ENCODE peak calls at places on chromosomes 6 and 20, in six cellular contexts. One of them, this sample, is unnamed.
A peak's percentile ranks its signal among the peaks of the same experiment; 100 is the strongest.

GRCh38 chr6:111776236-111777189 is 96.7 kb downstream of the FYN start:
- DNase-seq in HepG2: no peak
- DNase-seq in K562: no peak
- DNase-seq in GM12878: no peak
- DNase-seq in SK-N-SH: no peak
- DNase-seq in HCT116: no peak
- DNase-seq in this sample: no peak

GRCh38 chr6:10180138-10181074 is 234.5 kb downstream of the TFAP2A start:
- DNase-seq in SK-N-SH: no peak
- DNase-seq in HepG2: no peak
- DNase-seq in K562: no peak
- DNase-seq in HCT116: no peak
- DNase-seq in GM12878: no peak
- DNase-seq in this sample: no peak

GRCh38 chr6:85449818-85450577 is at the start of gene NT5E:
- DNase-seq in SK-N-SH: peak; percentile 90
- DNase-seq in GM12878: no peak
- DNase-seq in HCT116: no peak
- DNase-seq in K562: no peak
- DNase-seq in HepG2: peak; percentile 24
- DNase-seq in this sample: no peak

GRCh38 chr20:55054443-55054842 is 579.0 kb downstream of the DOK5 start:
- DNase-seq in K562: no peak
- DNase-seq in HCT116: no peak
- DNase-seq in GM12878: no peak
- DNase-seq in SK-N-SH: no peak
- DNase-seq in HepG2: no peak
- DNase-seq in this sample: no peak

GRCh38 chr6:1894954-1895353 is 285.2 kb downstream of the FOXC1 start:
- DNase-seq in GM12878: no peak
- DNase-seq in HCT116: no peak
- DNase-seq in K562: no peak
- DNase-seq in SK-N-SH: no peak
- DNase-seq in HepG2: no peak
- DNase-seq in this sample: no peak

GRCh38 chr6:93142382-93142781 is 277.0 kb downstream of the EPHA7 start:
- DNase-seq in GM12878: no peak
- DNase-seq in K562: no peak
- DNase-seq in SK-N-SH: no peak
- DNase-seq in HCT116: no peak
- DNase-seq in HepG2: no peak
- DNase-seq in this sample: no peak

GRCh38 chr6:104229057-104229456 is 630.7 kb downstream of the HACE1 start:
- DNase-seq in HepG2: no peak
- DNase-seq in GM12878: no peak
- DNase-seq in K562: no peak
- DNase-seq in SK-N-SH: no peak
- DNase-seq in HCT116: no peak
- DNase-seq in this sample: no peak

GRCh38 chr6:119339941-119340456 is 9.6 kb downstream of the MAN1A1 start:
- DNase-seq in K562: peak; percentile 50
- DNase-seq in HepG2: no peak
- DNase-seq in SK-N-SH: no peak
- DNase-seq in GM12878: no peak
- DNase-seq in HCT116: no peak
- DNase-seq in this sample: no peak

GRCh38 chr6:130879826-130880225 is 52.6 kb downstream of the SMLR1 start:
- DNase-seq in SK-N-SH: no peak
- DNase-seq in HepG2: no peak
- DNase-seq in HCT116: no peak
- DNase-seq in K562: no peak
- DNase-seq in GM12878: no peak
- DNase-seq in this sample: no peak

GRCh38 chr6:7893342-7893741 is 17.2 kb downstream of the TXNDC5 start:
- DNase-seq in K562: no peak
- DNase-seq in GM12878: no peak
- DNase-seq in HCT116: no peak
- DNase-seq in HepG2: no peak
- DNase-seq in SK-N-SH: no peak
- DNase-seq in this sample: no peak

GRCh38 chr6:37860226-37860839 is 40.8 kb downstream of the ZFAND3 start:
- DNase-seq in SK-N-SH: peak; percentile 31
- DNase-seq in K562: peak; percentile 57
- DNase-seq in GM12878: no peak
- DNase-seq in HepG2: peak; percentile 53
- DNase-seq in HCT116: peak; percentile 12
- DNase-seq in this sample: no peak

GRCh38 chr20:33541797-33542196 is 51.9 kb downstream of the CBFA2T2 start:
- DNase-seq in HepG2: no peak
- DNase-seq in SK-N-SH: no peak
- DNase-seq in GM12878: no peak
- DNase-seq in HCT116: no peak
- DNase-seq in K562: no peak
- DNase-seq in this sample: no peak

GRCh38 chr20:41889125-41889870 is 271.1 kb upstream of the CHD6 start:
- DNase-seq in SK-N-SH: peak; percentile 47
- DNase-seq in K562: peak; percentile 27
- DNase-seq in GM12878: no peak
- DNase-seq in HCT116: peak; percentile 1
- DNase-seq in HepG2: peak; percentile 18
- DNase-seq in this sample: no peak

GRCh38 chr20:51703446-51704287 is 64.5 kb downstream of the ATP9A start:
- DNase-seq in HepG2: peak; percentile 99
- DNase-seq in K562: no peak
- DNase-seq in HCT116: no peak
- DNase-seq in SK-N-SH: peak; percentile 51
- DNase-seq in GM12878: no peak
- DNase-seq in this sample: no peak

GRCh38 chr6:145733770-145734169 is 1.6 kb downstream of the EPM2A start:
- DNase-seq in HCT116: no peak
- DNase-seq in K562: peak; percentile 59
- DNase-seq in HepG2: no peak
- DNase-seq in SK-N-SH: no peak
- DNase-seq in GM12878: no peak
- DNase-seq in this sample: no peak

GRCh38 chr6:32623693-32624092 is 13.5 kb upstream of the HLA-DQA1 start:
- DNase-seq in K562: no peak
- DNase-seq in HCT116: no peak
- DNase-seq in GM12878: no peak
- DNase-seq in SK-N-SH: no peak
- DNase-seq in HepG2: no peak
- DNase-seq in this sample: no peak

GRCh38 chr6:133540361-133540760 is 299.2 kb downstream of the EYA4 start:
- DNase-seq in HCT116: no peak
- DNase-seq in K562: no peak
- DNase-seq in HepG2: no peak
- DNase-seq in SK-N-SH: no peak
- DNase-seq in GM12878: no peak
- DNase-seq in this sample: no peak

GRCh38 chr20:46090095-46090388 is 280 bp upstream of the NCOA5 start:
- DNase-seq in SK-N-SH: no peak
- DNase-seq in HepG2: no peak
- DNase-seq in HCT116: no peak
- DNase-seq in GM12878: no peak
- DNase-seq in K562: no peak
- DNase-seq in this sample: no peak

GRCh38 chr6:135458051-135458450 is 39.5 kb downstream of the AHI1 start:
- DNase-seq in HCT116: no peak
- DNase-seq in SK-N-SH: no peak
- DNase-seq in GM12878: no peak
- DNase-seq in K562: no peak
- DNase-seq in HepG2: no peak
- DNase-seq in this sample: no peak

GRCh38 chr20:63740070-63740500 is 509 bp downstream of the SLC2A4RG start:
- DNase-seq in HepG2: no peak
- DNase-seq in HCT116: no peak
- DNase-seq in GM12878: no peak
- DNase-seq in SK-N-SH: peak; percentile 87
- DNase-seq in K562: peak; percentile 76
- DNase-seq in this sample: no peak

GRCh38 chr6:15017251-15017650 is 228.6 kb upstream of the JARID2 start:
- DNase-seq in GM12878: no peak
- DNase-seq in HepG2: no peak
- DNase-seq in K562: peak; percentile 81
- DNase-seq in HCT116: no peak
- DNase-seq in SK-N-SH: no peak
- DNase-seq in this sample: no peak

GRCh38 chr20:4748847-4749246 is 27.1 kb downstream of the PRND start:
- DNase-seq in HepG2: no peak
- DNase-seq in GM12878: no peak
- DNase-seq in HCT116: no peak
- DNase-seq in K562: no peak
- DNase-seq in SK-N-SH: no peak
- DNase-seq in this sample: no peak

GRCh38 chr20:9792674-9793073 is 46.2 kb downstream of the PAK5 start:
- DNase-seq in K562: no peak
- DNase-seq in SK-N-SH: no peak
- DNase-seq in HepG2: no peak
- DNase-seq in GM12878: no peak
- DNase-seq in HCT116: no peak
- DNase-seq in this sample: no peak

GRCh38 chr6:156557269-156557885 is 219.8 kb upstream of the ARID1B start:
- DNase-seq in HepG2: peak; percentile 26
- DNase-seq in SK-N-SH: no peak
- DNase-seq in HCT116: no peak
- DNase-seq in GM12878: no peak
- DNase-seq in K562: peak; percentile 14
- DNase-seq in this sample: no peak

GRCh38 chr6:57305112-57305511 is 12.3 kb upstream of the PRIM2 start:
- DNase-seq in HCT116: no peak
- DNase-seq in K562: no peak
- DNase-seq in HepG2: no peak
- DNase-seq in GM12878: no peak
- DNase-seq in SK-N-SH: no peak
- DNase-seq in this sample: no peak

GRCh38 chr6:35386989-35387388 is 44.6 kb downstream of the PPARD start:
- DNase-seq in HCT116: no peak
- DNase-seq in SK-N-SH: no peak
- DNase-seq in HepG2: no peak
- DNase-seq in GM12878: no peak
- DNase-seq in K562: no peak
- DNase-seq in this sample: no peak

GRCh38 chr6:81751388-81752083 is 945 bp downstream of the TENT5A start:
- DNase-seq in GM12878: no peak
- DNase-seq in HCT116: peak; percentile 13
- DNase-seq in HepG2: peak; percentile 21
- DNase-seq in K562: no peak
- DNase-seq in SK-N-SH: no peak
- DNase-seq in this sample: no peak

DNA sequence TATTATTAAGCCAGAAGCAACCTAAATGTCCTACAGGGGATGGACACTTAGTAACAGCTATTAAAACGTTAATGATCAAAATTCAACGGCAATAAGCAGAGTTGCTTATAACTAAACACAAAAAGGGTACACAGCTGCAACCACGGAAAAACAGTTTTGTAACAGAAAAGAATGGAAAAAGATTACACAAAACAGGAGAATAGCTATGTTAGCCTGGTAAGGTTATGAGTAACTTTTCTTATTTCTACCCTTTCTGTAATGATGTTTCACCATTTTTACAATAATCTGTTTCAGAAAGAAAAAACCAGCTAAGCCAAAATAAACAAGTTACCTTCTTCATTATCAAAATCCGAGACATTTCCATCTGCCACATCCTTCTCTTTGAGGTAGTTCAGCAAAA is 27.4 kb downstream of the TTI1 start:
- DNase-seq in HepG2: no peak
- DNase-seq in GM12878: no peak
- DNase-seq in SK-N-SH: no peak
- DNase-seq in HCT116: no peak
- DNase-seq in K562: no peak
- DNase-seq in this sample: no peak
- TF ChIP-seq SIN3A in HepG2: no peak
- TF ChIP-seq SIN3A in GM12878: no peak
- TF ChIP-seq SIN3A in SK-N-SH: no peak
- TF ChIP-seq SIN3A in HCT116: no peak
- TF ChIP-seq SIN3A in K562: no peak
- TF ChIP-seq SIN3A in this sample: no peak

DNA sequence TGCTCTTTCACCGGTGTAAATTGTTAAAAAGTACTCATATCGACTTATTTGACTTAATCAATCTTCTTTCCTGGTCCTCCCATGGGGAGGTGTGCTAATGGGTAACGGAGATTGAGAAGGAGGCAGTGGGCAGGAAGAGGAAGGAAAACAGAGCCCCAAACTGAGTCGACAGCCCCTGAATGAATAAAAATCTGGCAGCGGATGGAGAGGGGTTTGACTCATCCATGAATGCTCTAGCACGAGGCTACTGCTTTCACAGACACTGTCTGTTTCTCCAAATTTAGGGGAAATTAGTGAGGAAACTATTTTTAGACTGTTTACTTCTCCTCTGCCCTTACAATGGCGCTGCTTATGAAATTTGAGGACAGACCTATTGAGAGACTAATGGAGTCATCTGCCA is 142.2 kb upstream of the ATXN1 start:
- DNase-seq in GM12878: no peak
- DNase-seq in HepG2: no peak
- DNase-seq in HCT116: no peak
- DNase-seq in K562: no peak
- DNase-seq in SK-N-SH: no peak
- DNase-seq in this sample: no peak
- TF ChIP-seq SIN3A in GM12878: no peak
- TF ChIP-seq SIN3A in HepG2: no peak
- TF ChIP-seq SIN3A in HCT116: no peak
- TF ChIP-seq SIN3A in K562: no peak
- TF ChIP-seq SIN3A in SK-N-SH: no peak
- TF ChIP-seq SIN3A in this sample: no peak

DNA sequence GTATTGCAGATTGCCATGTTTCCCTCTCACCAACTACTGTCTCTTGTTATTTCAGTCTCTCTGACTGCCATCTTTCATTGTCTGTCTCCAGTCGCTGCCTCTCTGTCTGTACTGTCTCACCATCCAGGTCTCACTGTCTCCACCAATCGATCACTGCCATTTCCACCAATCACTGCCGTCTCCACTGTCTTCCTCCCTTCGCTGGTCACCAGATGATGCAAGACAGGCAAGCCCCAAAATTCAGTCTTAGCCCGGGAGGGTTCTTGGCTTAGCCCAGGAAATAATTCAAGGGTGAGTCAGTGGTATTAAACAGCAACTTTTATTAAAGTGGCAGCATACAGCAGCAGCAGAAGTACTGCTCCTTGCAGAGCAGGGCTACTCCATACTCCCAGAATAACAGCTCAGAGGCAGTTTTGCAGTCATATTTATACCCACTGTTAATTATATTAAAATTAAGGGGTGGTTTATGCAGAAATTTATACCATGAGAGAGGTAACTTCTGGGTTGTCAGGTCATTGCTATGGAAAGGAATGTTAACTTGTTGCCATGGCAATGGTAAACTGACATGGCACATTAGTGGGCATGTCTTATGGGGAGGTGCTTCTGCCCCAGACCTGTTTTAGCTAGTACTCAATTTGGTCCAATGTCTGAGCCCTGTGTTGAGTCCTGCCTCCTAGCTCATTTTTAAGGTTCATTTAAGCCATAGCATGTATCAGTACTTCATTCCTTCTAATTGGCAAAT is 23.0 kb upstream of the ECHDC1 start:
- DNase-seq in SK-N-SH: no peak
- DNase-seq in HepG2: no peak
- DNase-seq in HCT116: peak; percentile 92
- DNase-seq in K562: peak; percentile 39
- DNase-seq in GM12878: no peak
- DNase-seq in this sample: peak; percentile 68
- TF ChIP-seq SIN3A in SK-N-SH: no peak
- TF ChIP-seq SIN3A in HepG2: no peak
- TF ChIP-seq SIN3A in HCT116: peak; percentile 44
- TF ChIP-seq SIN3A in K562: no peak
- TF ChIP-seq SIN3A in GM12878: no peak
- TF ChIP-seq SIN3A in this sample: no peak

GRCh38 chr6:122977180-122977579 is 18.9 kb upstream of the CLVS2 start:
- DNase-seq in HCT116: no peak
- DNase-seq in SK-N-SH: no peak
- DNase-seq in HepG2: no peak
- DNase-seq in GM12878: no peak
- DNase-seq in K562: no peak
- DNase-seq in this sample: no peak
- TF ChIP-seq SIN3A in HCT116: no peak
- TF ChIP-seq SIN3A in SK-N-SH: no peak
- TF ChIP-seq SIN3A in HepG2: no peak
- TF ChIP-seq SIN3A in GM12878: no peak
- TF ChIP-seq SIN3A in K562: no peak
- TF ChIP-seq SIN3A in this sample: no peak